ENCODE peak calls at places on chromosomes 1 and 21, in four cellular contexts. M is GM12891, K is H1, E is K562. W is an unnamed sample.

GRCh38 chr1:70043806-70044205 is 161.6 kb downstream of the LRRC40 start:
- DNase-seq in M (no peak), K (no peak), E (peak), W (no peak)

GRCh38 chr1:203300441-203301330 is 4.6 kb upstream of the BTG2 start:
- DNase-seq in M (no peak), K (no peak), E (peak), W (no peak)

GRCh38 chr21:35606578-35606977 is 453.7 kb downstream of the SETD4 start:
- DNase-seq in M (no peak), K (no peak), E (no peak), W (no peak)

GRCh38 chr1:168419746-168420145 is 124.1 kb downstream of the XCL2 start:
- DNase-seq in M (no peak), K (no peak), E (no peak), W (no peak)

GRCh38 chr1:15902882-15903281 is 55.4 kb downstream of the SPEN start:
- DNase-seq in M (no peak), K (no peak), E (no peak), W (no peak)

GRCh38 chr1:87641996-87642395 is 313.3 kb downstream of the LMO4 start:
- DNase-seq in M (no peak), K (no peak), E (no peak), W (no peak)

GRCh38 chr1:26162220-26162703 is 3.4 kb downstream of the FAM110D start:
- DNase-seq in M (no peak), K (peak), E (no peak), W (no peak)

GRCh38 chr21:43188712-43189151 is 19.9 kb downstream of the CRYAA start:
- DNase-seq in M (no peak), K (no peak), E (no peak), W (no peak)

GRCh38 chr21:42262826-42263225 is 43.9 kb downstream of the ABCG1 start:
- DNase-seq in M (no peak), K (no peak), E (no peak), W (no peak)

GRCh38 chr1:239995281-239995680 is 96.4 kb upstream of the FMN2 start:
- DNase-seq in M (no peak), K (no peak), E (no peak), W (no peak)

GRCh38 chr1:234148816-234149215 is 224.4 kb upstream of the COA6 start:
- DNase-seq in M (no peak), K (no peak), E (no peak), W (no peak)

GRCh38 chr1:63557365-63557987 is 34.2 kb downstream of the EFCAB7 start:
- DNase-seq in M (no peak), K (peak), E (peak), W (no peak)

GRCh38 chr1:235187316-235187715 is 26.3 kb upstream of the RBM34 start:
- DNase-seq in M (no peak), K (no peak), E (no peak), W (no peak)

GRCh38 chr1:245058436-245058835 is 96.3 kb upstream of the KIF26B start:
- DNase-seq in M (no peak), K (no peak), E (no peak), W (no peak)

GRCh38 chr1:218620956-218621355 is 275.8 kb downstream of the TGFB2 start:
- DNase-seq in M (no peak), K (no peak), E (no peak), W (no peak)

GRCh38 chr1:101314244-101314643 is 77.4 kb downstream of the S1PR1 start:
- DNase-seq in M (no peak), K (no peak), E (no peak), W (no peak)

GRCh38 chr1:225879521-225880209 is 2.5 kb downstream of the TMEM63A start:
- DNase-seq in M (no peak), K (no peak), E (peak), W (no peak)

GRCh38 chr1:97038410-97038809 is 316.8 kb downstream of the PTBP2 start:
- DNase-seq in M (no peak), K (no peak), E (no peak), W (no peak)

GRCh38 chr21:42233067-42233981 is 14.4 kb downstream of the ABCG1 start:
- DNase-seq in M (peak), K (no peak), E (peak), W (peak)

GRCh38 chr1:103561612-103562395 is 9.6 kb upstream of the AMY2B start:
- DNase-seq in M (no peak), K (no peak), E (no peak), W (no peak)

GRCh38 chr1:147515046-147515869 is 26.0 kb upstream of the BCL9 start:
- DNase-seq in M (no peak), K (no peak), E (no peak), W (no peak)

GRCh38 chr21:44533121-44533890 is 6.7 kb downstream of the KRTAP10-1 start:
- DNase-seq in M (no peak), K (no peak), E (no peak), W (no peak)

GRCh38 chr1:198283222-198283621 is 126.4 kb downstream of the NEK7 start:
- DNase-seq in M (no peak), K (no peak), E (no peak), W (no peak)

GRCh38 chr1:30541721-30542485 is 181.5 kb downstream of the MATN1 start:
- DNase-seq in M (no peak), K (no peak), E (no peak), W (no peak)

GRCh38 chr1:117605164-117605810 is 561 bp upstream of the TENT5C start:
- DNase-seq in M (no peak), K (no peak), E (peak), W (peak)

GRCh38 chr1:207920481-207921050 is 9.6 kb upstream of the CD34 start:
- DNase-seq in M (no peak), K (no peak), E (no peak), W (no peak)

GRCh38 chr1:214344897-214345296 is 63.9 kb downstream of the SMYD2 start:
- DNase-seq in M (no peak), K (no peak), E (no peak), W (no peak)

GRCh38 chr1:18234790-18235242 is 127.2 kb downstream of the IGSF21 start:
- DNase-seq in M (peak), K (peak), E (peak), W (peak)

GRCh38 chr21:29190920-29191319 is 60.5 kb downstream of the MAP3K7CL start:
- DNase-seq in M (no peak), K (no peak), E (no peak), W (no peak)

GRCh38 chr1:221522440-221523050 is 219.3 kb downstream of the DUSP10 start:
- DNase-seq in M (no peak), K (no peak), E (no peak), W (no peak)

GRCh38 chr21:14223365-14223764 is 7.4 kb downstream of the RBM11 start:
- DNase-seq in M (no peak), K (no peak), E (no peak), W (no peak)

GRCh38 chr1:8370046-8370881 is 52.4 kb downstream of the SLC45A1 start:
- DNase-seq in M (no peak), K (no peak), E (no peak), W (no peak)

GRCh38 chr21:31945576-31945975 is 72.8 kb downstream of the HUNK start:
- DNase-seq in M (no peak), K (no peak), E (no peak), W (no peak)

GRCh38 chr1:214188835-214189234 is 92.1 kb upstream of the SMYD2 start:
- DNase-seq in M (no peak), K (no peak), E (no peak), W (no peak)

GRCh38 chr1:61064673-61065072 is 17.7 kb upstream of the NFIA start:
- DNase-seq in M (no peak), K (no peak), E (no peak), W (no peak)

DNA sequence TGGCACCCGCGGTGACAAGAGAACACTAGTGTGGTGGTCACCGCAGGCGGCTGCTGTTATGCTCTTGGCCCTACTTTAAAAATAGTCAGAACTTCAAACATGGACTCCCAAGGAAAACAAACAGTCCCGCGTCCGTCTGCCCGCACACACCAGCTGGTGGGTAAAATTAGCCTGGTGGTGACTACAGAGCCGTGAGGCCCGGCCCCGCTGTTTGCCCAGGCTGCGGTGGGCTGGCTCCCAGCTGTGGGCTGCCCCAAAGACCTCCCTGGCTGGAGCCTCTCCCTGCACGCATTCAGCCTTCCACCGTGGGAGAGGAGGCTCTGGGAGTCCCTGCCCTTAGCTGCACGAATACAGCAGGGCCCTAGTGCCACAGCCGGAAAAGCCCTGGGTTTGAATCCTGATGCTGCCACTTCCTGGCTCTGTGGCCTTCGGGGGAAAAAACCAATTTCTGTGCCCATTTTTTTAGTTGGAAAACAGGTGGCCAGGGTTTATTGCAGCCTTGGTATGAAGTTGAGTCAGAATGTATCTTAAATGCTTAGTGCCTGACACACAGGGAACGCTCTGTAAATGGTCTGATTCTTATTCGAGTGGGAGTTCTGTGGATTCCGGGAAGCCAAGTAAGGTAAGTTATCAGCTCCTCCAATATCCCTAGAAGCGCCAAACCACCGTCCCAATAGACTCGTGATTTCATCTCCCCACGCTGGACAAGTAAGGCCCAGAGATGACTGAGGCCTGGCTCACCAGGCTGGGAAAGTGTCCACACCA is 58.2 kb downstream of the ALPL start:
- DNase-seq in M (no peak), K (no peak), E (no peak), W (no peak)
- TF ChIP-seq TAF1 in M (no peak), K (no peak), E (no peak), W (no peak)

GRCh38 chr1:174142836-174143235 is 16.5 kb upstream of the RABGAP1L start:
- DNase-seq in M (no peak), K (no peak), E (no peak), W (no peak)
- TF ChIP-seq POLR2A in M (no peak), K (no peak), E (no peak), W (no peak)

GRCh38 chr1:31715097-31715872 is 11.5 kb upstream of the COL16A1 start:
- DNase-seq in M (no peak), K (peak), E (peak), W (peak)
- TF ChIP-seq TAF1 in M (no peak), K (no peak), E (no peak), W (no peak)

GRCh38 chr1:112708002-112708448 is 1.1 kb upstream of the RHOC start:
- DNase-seq in M (no peak), K (no peak), E (no peak), W (no peak)
- TF ChIP-seq POLR2A in M (no peak), K (no peak), E (no peak), W (no peak)

DNA sequence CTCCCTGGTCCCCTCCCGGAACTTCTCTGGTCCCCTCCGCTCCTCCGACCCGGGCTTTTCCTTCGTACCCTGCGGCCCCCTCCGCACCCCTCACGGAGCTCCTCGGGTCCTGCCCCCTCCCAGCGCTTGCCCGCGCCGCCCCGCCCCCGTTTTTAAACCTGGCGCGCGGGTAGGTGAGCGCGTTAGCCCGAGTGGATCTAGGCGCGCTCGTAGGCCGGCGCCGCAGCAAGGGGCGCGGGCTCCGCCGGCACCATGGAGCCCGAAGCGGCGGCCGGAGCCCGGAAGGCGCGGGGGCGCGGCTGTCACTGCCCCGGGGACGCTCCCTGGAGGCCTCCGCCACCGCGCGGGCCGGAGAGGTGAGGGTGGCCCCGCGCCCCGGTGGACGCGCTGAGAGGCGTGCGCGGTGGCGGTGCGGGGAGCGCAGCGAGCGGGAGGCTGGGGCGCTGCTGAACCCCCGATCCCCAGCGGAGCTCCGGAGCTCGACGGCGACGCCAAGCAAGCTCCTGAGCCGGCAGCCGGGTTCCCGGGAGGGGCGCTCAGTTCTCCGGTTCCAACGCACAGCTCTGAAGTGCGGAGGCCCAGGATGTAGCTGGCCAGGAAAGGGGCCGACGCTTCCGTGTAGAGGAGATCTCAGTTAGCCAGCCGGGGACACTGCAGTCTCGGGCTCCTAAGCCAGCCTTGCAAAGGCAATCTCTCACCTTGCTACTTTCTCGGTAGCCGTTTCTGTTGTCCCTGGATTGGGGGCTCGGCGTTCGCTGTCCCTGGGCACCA is at the start of gene RIPPLY3:
- DNase-seq in M (peak), K (peak), E (no peak), W (no peak)
- TF ChIP-seq TAF1 in M (no peak), K (no peak), E (no peak), W (no peak)

W was measured in GM12892.